ENCODE peak calls at places on chromosomes 7 and 10, in five cellular contexts. M is LHCN-M2, V is T follicular helper cell, I is heart left ventricle, Y is psoas muscle. T is an unnamed sample.

GRCh38 chr7:157692156-157693011 is 355.6 kb downstream of the DNAJB6 start:
- DNase-seq in Y (no peak), M (no peak), V (no peak), I (no peak), T (no peak)

GRCh38 chr7:73329861-73330581 is 2.1 kb downstream of the FKBP6 start:
- DNase-seq in V (no peak), I (no peak), Y (no peak), M (no peak), T (no peak)

GRCh38 chr7:81857385-81857784 is 87.5 kb upstream of the HGF start:
- DNase-seq in Y (no peak), M (no peak), I (no peak), V (no peak), T (no peak)

GRCh38 chr10:123565691-123566660 is 100.2 kb upstream of the GPR26 start:
- DNase-seq in Y (no peak), I (no peak), V (no peak), M (no peak), T (no peak)

GRCh38 chr7:152924826-152925411 is 165.4 kb downstream of the ACTR3B start:
- DNase-seq in V (no peak), I (no peak), M (no peak), Y (no peak), T (no peak)

GRCh38 chr7:100247152-100247757 is 27.5 kb downstream of the PVRIG start:
- DNase-seq in V (no peak), Y (peak), M (peak), I (no peak), T (peak)

GRCh38 chr10:86734209-86734988 is 22.0 kb upstream of the BMPR1A start:
- DNase-seq in I (no peak), V (no peak), Y (no peak), M (no peak), T (no peak)

GRCh38 chr10:42684517-42684916 is 46.1 kb upstream of the ZNF33B start:
- DNase-seq in V (no peak), I (no peak), M (no peak), Y (no peak), T (no peak)

GRCh38 chr10:12538596-12538995 is 189.2 kb downstream of the CAMK1D start:
- DNase-seq in I (no peak), Y (no peak), V (no peak), M (no peak), T (no peak)

GRCh38 chr10:30111340-30111980 is 52.1 kb upstream of the JCAD start:
- DNase-seq in M (peak), I (no peak), V (no peak), Y (no peak), T (no peak)

GRCh38 chr10:125003146-125003900 is 61.4 kb downstream of the ZRANB1 start:
- DNase-seq in M (no peak), V (no peak), I (peak), Y (no peak), T (no peak)

GRCh38 chr10:62613429-62613828 is 191.1 kb upstream of the ADO start:
- DNase-seq in I (no peak), Y (no peak), V (no peak), M (peak), T (no peak)

GRCh38 chr10:373015-373414 is 237.8 kb downstream of the ZMYND11 start:
- DNase-seq in Y (no peak), M (no peak), V (no peak), I (no peak), T (no peak)

T was measured in gastrocnemius medialis.